ENCODE peak calls at places on chromosomes 6 and 20, in four cellular contexts. One of them, this sample, is unnamed. For H3K9me3, the result is how much of the 10 kb centered on the place peaks cover.

GRCh38 chr20:58617158-58617557 is 33.9 kb upstream of the STX16 start:
- DNase-seq in GM12878: no peak
- DNase-seq in H1: no peak
- DNase-seq in HepG2: no peak
- DNase-seq in this sample: no peak

GRCh38 chr6:33577106-33577535 is 3.0 kb downstream of the BAK1 start:
- DNase-seq in GM12878: no peak
- DNase-seq in HepG2: no peak
- DNase-seq in H1: no peak
- DNase-seq in this sample: no peak

GRCh38 chr6:18307006-18307405 is 42.7 kb upstream of the DEK start:
- DNase-seq in H1: no peak
- DNase-seq in HepG2: no peak
- DNase-seq in GM12878: no peak
- DNase-seq in this sample: no peak

GRCh38 chr20:61303675-61304074 is 51.6 kb downstream of the CDH4 start:
- DNase-seq in HepG2: no peak
- DNase-seq in H1: no peak
- DNase-seq in GM12878: no peak
- DNase-seq in this sample: no peak

GRCh38 chr6:54198134-54198533 is 86.9 kb downstream of the MLIP start:
- DNase-seq in H1: no peak
- DNase-seq in HepG2: peak
- DNase-seq in GM12878: no peak
- DNase-seq in this sample: no peak

GRCh38 chr20:41365785-41366545 is 653 bp downstream of the EMILIN3 start:
- DNase-seq in H1: no peak
- DNase-seq in GM12878: no peak
- DNase-seq in HepG2: no peak
- DNase-seq in this sample: no peak

GRCh38 chr6:7697820-7698623 is 27.9 kb upstream of the BMP6 start:
- DNase-seq in H1: no peak
- DNase-seq in HepG2: peak
- DNase-seq in GM12878: no peak
- DNase-seq in this sample: no peak

GRCh38 chr6:18742406-18742805 is 355.3 kb downstream of the RNF144B start:
- DNase-seq in HepG2: no peak
- DNase-seq in H1: no peak
- DNase-seq in GM12878: no peak
- DNase-seq in this sample: no peak

GRCh38 chr6:96015321-96015790 is 418 bp upstream of the FUT9 start:
- DNase-seq in GM12878: no peak
- DNase-seq in H1: no peak
- DNase-seq in HepG2: no peak
- DNase-seq in this sample: no peak

GRCh38 chr6:133502451-133503259 is 261.5 kb downstream of the EYA4 start:
- DNase-seq in H1: no peak
- DNase-seq in HepG2: no peak
- DNase-seq in GM12878: no peak
- DNase-seq in this sample: no peak

GRCh38 chr6:134238006-134238405 is 79.9 kb downstream of the SGK1 start:
- DNase-seq in H1: no peak
- DNase-seq in HepG2: no peak
- DNase-seq in GM12878: no peak
- DNase-seq in this sample: no peak

GRCh38 chr6:31128093-31128676 is 7.9 kb upstream of the CDSN start:
- DNase-seq in H1: no peak
- DNase-seq in HepG2: peak
- DNase-seq in GM12878: peak
- DNase-seq in this sample: no peak

GRCh38 chr6:46565531-46565930 is 74.3 kb upstream of the RCAN2 start:
- DNase-seq in H1: no peak
- DNase-seq in GM12878: no peak
- DNase-seq in HepG2: no peak
- DNase-seq in this sample: no peak

GRCh38 chr6:89566930-89567634 is 71.5 kb downstream of the LYRM2 start:
- DNase-seq in HepG2: peak
- DNase-seq in GM12878: no peak
- DNase-seq in H1: no peak
- DNase-seq in this sample: no peak

GRCh38 chr6:151141685-151142084 is 98.1 kb upstream of the AKAP12 start:
- DNase-seq in H1: no peak
- DNase-seq in GM12878: no peak
- DNase-seq in HepG2: peak
- DNase-seq in this sample: no peak

GRCh38 chr6:104301921-104302320 is 557.8 kb downstream of the HACE1 start:
- DNase-seq in GM12878: no peak
- DNase-seq in HepG2: no peak
- DNase-seq in H1: no peak
- DNase-seq in this sample: no peak

GRCh38 chr20:39190666-39191570 is 228.8 kb downstream of the DHX35 start:
- DNase-seq in GM12878: no peak
- DNase-seq in H1: peak
- DNase-seq in HepG2: peak
- DNase-seq in this sample: peak

GRCh38 chr20:54234991-54235390 is 27.1 kb downstream of the PFDN4 start:
- DNase-seq in GM12878: no peak
- DNase-seq in H1: no peak
- DNase-seq in HepG2: no peak
- DNase-seq in this sample: no peak

GRCh38 chr6:1604347-1604990 is 5.2 kb upstream of the FOXC1 start:
- DNase-seq in GM12878: no peak
- DNase-seq in H1: no peak
- DNase-seq in HepG2: peak
- DNase-seq in this sample: no peak

GRCh38 chr20:760751-761417 is 7.4 kb downstream of the SLC52A3 start:
- DNase-seq in H1: peak
- DNase-seq in HepG2: peak
- DNase-seq in GM12878: no peak
- DNase-seq in this sample: peak

GRCh38 chr6:20205722-20206154 is 6.5 kb downstream of the MBOAT1 start:
- DNase-seq in GM12878: no peak
- DNase-seq in HepG2: no peak
- DNase-seq in H1: no peak
- DNase-seq in this sample: no peak

GRCh38 chr6:106225581-106225980 is 100.0 kb downstream of the ATG5 start:
- DNase-seq in H1: no peak
- DNase-seq in HepG2: peak
- DNase-seq in GM12878: no peak
- DNase-seq in this sample: no peak

GRCh38 chr6:43847741-43848630 is 78.0 kb downstream of the VEGFA start:
- DNase-seq in HepG2: no peak
- DNase-seq in H1: no peak
- DNase-seq in GM12878: no peak
- DNase-seq in this sample: no peak

GRCh38 chr6:80733645-80734044 is 627.2 kb downstream of the BCKDHB start:
- DNase-seq in GM12878: no peak
- DNase-seq in HepG2: no peak
- DNase-seq in H1: no peak
- DNase-seq in this sample: no peak

DNA sequence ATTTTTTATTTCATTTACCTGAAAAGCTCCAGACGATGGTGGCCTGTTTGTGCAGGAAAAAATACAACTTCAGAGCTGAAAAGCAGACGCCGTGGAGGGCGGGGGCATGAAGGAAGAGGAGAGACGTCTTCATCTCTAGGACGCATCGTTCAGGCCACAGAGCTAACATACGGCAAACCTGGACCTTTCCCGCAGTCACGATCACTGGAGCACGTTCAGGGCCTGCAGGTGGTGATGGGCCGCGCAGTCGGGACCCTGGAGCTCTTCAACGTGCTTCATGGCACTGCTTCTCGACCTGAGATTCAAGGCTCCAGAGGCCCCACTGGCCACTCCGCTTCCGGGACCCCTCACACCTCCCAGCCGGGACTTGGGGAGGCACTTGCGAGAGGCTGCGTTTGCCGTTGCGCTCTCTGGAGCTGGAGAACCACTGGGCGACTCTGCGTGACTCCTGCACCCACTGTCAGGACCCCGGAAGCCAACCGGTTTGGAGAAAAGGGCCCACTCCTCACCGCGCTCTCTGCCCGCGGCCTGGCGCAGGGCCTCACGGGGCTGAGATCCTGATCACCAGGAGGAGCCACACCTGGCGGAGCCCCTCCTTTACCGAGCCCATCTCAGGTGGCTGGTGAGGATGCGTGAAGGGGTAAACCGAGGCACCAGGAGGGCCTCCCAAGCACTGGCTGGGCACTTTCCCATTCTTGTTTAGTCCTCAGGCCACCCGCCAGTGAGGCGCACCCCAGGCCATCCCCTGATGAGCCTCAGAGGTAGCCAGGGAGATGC is 164.4 kb upstream of the AFDN start:
- DNase-seq in HepG2: no peak
- DNase-seq in GM12878: no peak
- DNase-seq in H1: no peak
- DNase-seq in this sample: no peak
- H3K9me3 ChIP-seq in HepG2: under half
- H3K9me3 ChIP-seq in GM12878: under half
- H3K9me3 ChIP-seq in H1: under half
- H3K9me3 ChIP-seq in this sample: under half

DNA sequence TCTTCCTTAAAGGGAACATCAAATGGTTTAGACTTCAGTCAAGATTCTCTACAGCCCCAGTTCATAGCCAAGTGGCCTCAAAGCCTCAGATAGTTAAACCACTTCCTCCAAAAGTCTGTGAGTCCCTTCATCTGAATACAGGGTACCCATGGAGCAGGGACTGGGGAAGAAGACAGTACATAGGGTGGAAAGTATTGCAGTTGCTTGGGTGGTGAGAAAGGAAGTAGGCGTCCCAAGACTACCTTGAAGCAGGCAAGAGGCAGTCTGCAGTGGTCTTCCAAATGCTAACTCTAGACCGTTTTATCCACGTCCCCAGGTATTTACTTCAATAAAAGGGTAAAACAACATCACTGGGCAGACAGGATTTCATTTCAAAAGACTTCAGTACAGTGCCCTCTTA is 2.0 kb downstream of the FYN start:
- DNase-seq in HepG2: no peak
- DNase-seq in GM12878: no peak
- DNase-seq in H1: no peak
- DNase-seq in this sample: no peak
- TF ChIP-seq YY1 in HepG2: no peak
- TF ChIP-seq YY1 in GM12878: no peak
- TF ChIP-seq YY1 in H1: no peak
- TF ChIP-seq YY1 in this sample: no peak

GRCh38 chr6:41954668-41955067 is 13.1 kb upstream of the CCND3 start:
- DNase-seq in HepG2: no peak
- DNase-seq in H1: no peak
- DNase-seq in GM12878: no peak
- DNase-seq in this sample: no peak

GRCh38 chr6:41958022-41958856 is 16.6 kb upstream of the CCND3 start:
- DNase-seq in GM12878: no peak
- DNase-seq in H1: no peak
- DNase-seq in HepG2: no peak
- DNase-seq in this sample: no peak

GRCh38 chr6:41955412-41955811 is 13.8 kb upstream of the CCND3 start:
- DNase-seq in GM12878: no peak
- DNase-seq in H1: no peak
- DNase-seq in HepG2: no peak
- DNase-seq in this sample: no peak

GRCh38 chr6:41960026-41960425 is 18.4 kb upstream of the CCND3 start:
- DNase-seq in HepG2: no peak
- DNase-seq in H1: no peak
- DNase-seq in GM12878: no peak
- DNase-seq in this sample: no peak

DNA sequence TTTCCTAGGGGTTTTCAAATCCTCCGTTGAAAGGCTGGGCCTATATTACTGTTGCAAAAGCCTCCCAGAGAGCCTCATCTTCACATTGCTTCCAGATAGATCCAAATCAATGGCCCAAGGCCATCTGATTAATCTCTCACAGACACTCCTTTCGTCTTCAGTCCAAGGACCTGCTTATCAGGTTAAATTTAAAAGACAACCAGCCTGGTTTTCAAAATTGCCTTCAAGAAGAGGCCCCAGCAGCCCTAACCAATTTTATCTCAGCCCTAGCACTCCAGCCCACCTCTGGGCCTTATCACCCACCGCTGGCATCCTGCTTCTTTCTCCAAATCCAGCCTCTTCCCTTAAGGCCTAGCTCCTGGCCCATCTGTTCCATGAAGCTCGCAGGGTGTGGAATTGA is 15.5 kb upstream of the CCND3 start:
- DNase-seq in GM12878: no peak
- DNase-seq in H1: no peak
- DNase-seq in HepG2: no peak
- DNase-seq in this sample: no peak
- TF ChIP-seq SUZ12 in GM12878: no peak
- TF ChIP-seq SUZ12 in H1: no peak
- TF ChIP-seq SUZ12 in HepG2: no peak
- TF ChIP-seq SUZ12 in this sample: no peak

GRCh38 chr6:168410035-168410434 is 30.9 kb upstream of the SMOC2 start:
- DNase-seq in HepG2: no peak
- DNase-seq in GM12878: no peak
- DNase-seq in H1: no peak
- DNase-seq in this sample: no peak

GRCh38 chr6:168411793-168412192 is 29.2 kb upstream of the SMOC2 start:
- DNase-seq in H1: no peak
- DNase-seq in GM12878: no peak
- DNase-seq in HepG2: no peak
- DNase-seq in this sample: no peak

GRCh38 chr6:168412456-168412855 is 28.5 kb upstream of the SMOC2 start:
- DNase-seq in GM12878: no peak
- DNase-seq in H1: no peak
- DNase-seq in HepG2: no peak
- DNase-seq in this sample: no peak

GRCh38 chr6:168411130-168411529 is 29.9 kb upstream of the SMOC2 start:
- DNase-seq in H1: no peak
- DNase-seq in HepG2: no peak
- DNase-seq in GM12878: no peak
- DNase-seq in this sample: no peak

GRCh38 chr6:168410554-168411011 is 30.4 kb upstream of the SMOC2 start:
- DNase-seq in HepG2: no peak
- DNase-seq in H1: no peak
- DNase-seq in GM12878: no peak
- DNase-seq in this sample: no peak
- H3K9me3 ChIP-seq in HepG2: under half
- H3K9me3 ChIP-seq in H1: under half
- H3K9me3 ChIP-seq in GM12878: under half
- H3K9me3 ChIP-seq in this sample: under half

GRCh38 chr20:63553251-63553932 is 567 bp upstream of the FNDC11 start:
- DNase-seq in H1: peak
- DNase-seq in GM12878: peak
- DNase-seq in HepG2: peak
- DNase-seq in this sample: peak
- TF ChIP-seq YY1 in H1: no peak
- TF ChIP-seq YY1 in GM12878: no peak
- TF ChIP-seq YY1 in HepG2: no peak
- TF ChIP-seq YY1 in this sample: no peak

DNA sequence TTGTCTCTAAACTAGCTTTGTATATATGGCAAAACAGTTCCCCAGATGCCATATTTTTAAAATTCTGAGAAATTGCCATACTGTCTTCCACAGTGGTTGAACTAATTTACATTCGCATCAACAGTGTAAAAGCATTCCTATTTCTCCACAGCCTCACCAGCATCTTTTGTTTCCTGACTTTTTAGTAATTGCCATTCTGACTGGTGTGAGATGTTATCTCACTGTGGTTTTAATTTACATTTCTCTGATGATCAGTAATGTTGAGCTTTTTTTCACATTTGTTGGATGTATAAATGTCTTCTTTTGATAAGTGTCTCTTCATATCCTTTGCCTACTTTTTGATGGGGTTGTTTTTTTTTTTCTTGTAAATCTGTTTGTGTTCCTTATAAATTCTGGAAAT is 1222.7 kb upstream of the CITED2 start:
- DNase-seq in HepG2: no peak
- DNase-seq in GM12878: no peak
- DNase-seq in H1: no peak
- DNase-seq in this sample: no peak
- TF ChIP-seq SUZ12 in HepG2: no peak
- TF ChIP-seq SUZ12 in GM12878: no peak
- TF ChIP-seq SUZ12 in H1: no peak
- TF ChIP-seq SUZ12 in this sample: no peak

This sample was measured in NT2/D1.